ENCODE peak calls at places on chromosomes 1 and 21, in five cellular contexts. K, Q, Z, U and F are unnamed samples.

GRCh38 chr1:89041055-89041707 is 18.5 kb upstream of the GBP3 start:
- DNase-seq in K (no peak), Q (peak), Z (no peak), U (no peak), F (no peak)

GRCh38 chr1:64532646-64533045 is 62.7 kb downstream of the CACHD1 start:
- DNase-seq in Z (no peak), U (no peak), Q (no peak), K (no peak), F (no peak)

GRCh38 chr1:238485062-238485905 is 594.6 kb upstream of the ZP4 start:
- DNase-seq in U (no peak), Z (peak), K (no peak), Q (no peak), F (no peak)

GRCh38 chr21:30984897-30985296 is 53.4 kb downstream of the KRTAP19-8 start:
- DNase-seq in Z (no peak), U (no peak), K (no peak), Q (no peak), F (no peak)

GRCh38 chr1:65813956-65814355 is 21.3 kb downstream of the PDE4B start:
- DNase-seq in Z (no peak), K (no peak), Q (no peak), U (no peak), F (no peak)

GRCh38 chr1:65254320-65255087 is 54.8 kb upstream of the DNAJC6 start:
- DNase-seq in K (peak), Z (peak), Q (peak), U (peak), F (peak)

GRCh38 chr1:2635271-2636010 is 2.6 kb upstream of the MMEL1 start:
- DNase-seq in Z (no peak), Q (peak), U (no peak), K (no peak), F (no peak)

GRCh38 chr1:233635765-233636502 is 22.0 kb downstream of the KCNK1 start:
- DNase-seq in Q (no peak), K (no peak), Z (peak), U (no peak), F (no peak)

GRCh38 chr1:204685236-204686006 is at the start of gene LRRN2:
- DNase-seq in U (peak), Q (no peak), Z (peak), K (peak), F (peak)

GRCh38 chr1:5245348-5245747 is 590.9 kb downstream of the AJAP1 start:
- DNase-seq in Q (no peak), K (no peak), Z (no peak), U (no peak), F (no peak)

GRCh38 chr1:233424727-233425222 is 97.3 kb downstream of the MAP3K21 start:
- DNase-seq in Z (no peak), U (no peak), Q (no peak), K (no peak), F (no peak)

GRCh38 chr1:100538935-100539835 is 1.2 kb downstream of the GPR88 start:
- DNase-seq in Q (peak), K (peak), U (peak), Z (peak), F (peak)

GRCh38 chr1:245588250-245588649 is 433.5 kb downstream of the KIF26B start:
- DNase-seq in Q (no peak), Z (no peak), U (no peak), K (no peak), F (no peak)

GRCh38 chr1:14413809-14414208 is 184.7 kb upstream of the KAZN start:
- DNase-seq in K (no peak), Z (no peak), U (no peak), Q (no peak), F (no peak)

GRCh38 chr1:235835226-235835625 is 31.5 kb downstream of the LYST start:
- DNase-seq in U (peak), K (no peak), Q (no peak), Z (peak), F (no peak)

DNA sequence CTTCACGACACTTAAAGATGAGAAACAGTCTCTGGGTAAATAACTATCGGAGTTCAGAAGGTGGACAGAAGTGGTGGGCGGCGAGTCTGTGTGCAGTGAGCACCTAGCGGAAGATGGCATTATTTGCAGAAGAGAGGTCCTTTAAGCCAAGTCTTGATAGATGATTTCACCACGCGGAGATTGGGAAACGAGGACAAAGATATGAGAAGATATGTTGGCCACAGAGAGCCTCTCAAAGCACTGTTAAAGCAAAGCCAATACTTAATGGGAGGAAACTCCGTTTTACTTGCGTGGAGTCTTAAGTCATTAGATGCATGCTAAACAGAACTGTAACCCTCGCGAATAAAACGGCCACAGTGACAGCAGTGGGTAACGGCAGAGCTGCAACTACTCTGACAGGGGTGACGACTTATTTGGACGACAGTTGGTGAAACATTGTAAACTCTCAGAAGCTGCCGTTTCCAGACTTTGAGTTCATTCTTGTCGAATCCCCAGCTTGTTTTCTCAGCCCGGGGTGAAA is 576 bp upstream of the CEP350 start:
- DNase-seq in U (no peak), Z (peak), Q (peak), K (no peak), F (no peak)
- TF ChIP-seq CTCF in U (peak), Z (no peak), Q (no peak), K (no peak), F (peak)

GRCh38 chr1:27615346-27616004 is 11.5 kb upstream of the AHDC1 start:
- DNase-seq in K (no peak), Q (no peak), U (no peak), Z (no peak), F (no peak)

GRCh38 chr1:27614625-27615344 is 10.8 kb upstream of the AHDC1 start:
- DNase-seq in Z (no peak), U (no peak), Q (no peak), K (no peak), F (no peak)

GRCh38 chr1:27617420-27617819 is 13.5 kb upstream of the AHDC1 start:
- DNase-seq in Q (no peak), U (no peak), Z (no peak), K (no peak), F (no peak)

GRCh38 chr1:27618341-27619067 is 14.6 kb upstream of the AHDC1 start:
- DNase-seq in U (no peak), Q (no peak), Z (no peak), K (no peak), F (no peak)

DNA sequence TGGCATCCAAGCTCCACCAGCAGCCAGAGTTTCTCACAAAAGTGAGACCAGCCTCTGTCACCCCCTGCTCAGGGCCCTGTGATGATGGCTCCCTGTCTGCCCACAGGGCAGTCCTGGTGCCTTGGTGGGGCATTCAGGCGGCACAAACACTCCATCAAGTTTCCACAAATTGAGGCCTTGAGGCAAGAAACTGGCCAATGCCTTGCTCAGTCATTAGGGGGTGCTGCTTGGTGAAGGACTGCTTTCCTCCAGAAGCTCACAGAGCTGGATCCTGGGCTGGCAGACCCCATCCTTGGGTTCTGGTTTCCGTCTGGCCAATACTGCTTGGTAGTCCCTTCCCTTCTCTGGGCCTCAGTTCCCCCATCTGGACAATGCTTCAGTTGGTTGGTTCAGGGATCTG is 12.5 kb upstream of the AHDC1 start:
- DNase-seq in K (peak), Z (no peak), Q (no peak), U (no peak), F (no peak)
- TF ChIP-seq CTCF in K (no peak), Z (no peak), Q (peak), U (no peak), F (no peak)

GRCh38 chr1:8342325-8342724 is 24.4 kb downstream of the SLC45A1 start:
- DNase-seq in Q (no peak), U (no peak), Z (no peak), K (no peak), F (no peak)
- TF ChIP-seq CTCF in Q (no peak), U (no peak), Z (no peak), K (no peak), F (no peak)

GRCh38 chr1:8962812-8963669 is 17.4 kb downstream of the CA6 start:
- DNase-seq in Z (peak), U (peak), K (peak), Q (peak), F (peak)
- TF ChIP-seq CTCF in Z (peak), U (peak), K (peak), Q (peak), F (peak)

GRCh38 chr1:7352974-7353373 is 418.1 kb upstream of the VAMP3 start:
- DNase-seq in Q (no peak), U (no peak), Z (no peak), K (no peak), F (no peak)
- TF ChIP-seq CTCF in Q (no peak), U (no peak), Z (no peak), K (no peak), F (no peak)

GRCh38 chr1:248858096-248858890 is 592 bp downstream of the ZNF692 start:
- DNase-seq in U (peak), Q (peak), K (peak), Z (peak), F (peak)
- TF ChIP-seq CTCF in U (peak), Q (peak), K (peak), Z (peak), F (peak)

DNA sequence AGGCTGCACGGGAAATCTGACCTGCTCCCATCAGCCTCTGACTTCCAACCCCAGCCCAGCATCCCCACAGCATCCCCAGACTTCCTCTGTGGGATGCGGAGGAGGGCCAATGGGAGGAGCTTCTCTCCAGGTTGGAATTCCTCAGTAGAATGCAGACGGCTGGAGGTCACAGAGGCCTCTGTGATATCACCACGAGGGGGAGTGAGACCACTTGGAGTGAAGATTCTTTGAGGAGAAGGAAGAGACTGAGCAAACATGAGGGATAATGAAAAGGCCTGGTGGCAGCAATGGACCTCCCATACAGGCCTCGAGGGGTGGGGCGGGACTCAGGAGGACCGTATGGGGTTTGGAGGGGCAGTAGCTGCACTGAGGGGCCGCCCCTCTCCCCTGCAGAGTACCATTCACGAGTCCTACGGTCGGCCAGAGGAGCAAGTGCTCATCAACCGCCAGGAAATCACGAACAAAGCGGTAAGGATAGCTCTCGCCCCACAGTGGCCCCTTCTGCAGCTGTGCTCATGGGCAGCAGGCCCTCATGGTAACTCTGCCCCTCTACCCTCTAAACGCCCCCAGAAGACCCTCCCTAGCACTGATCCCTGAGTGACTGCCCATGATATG is at the start of gene CATSPER4:
- DNase-seq in Q (no peak), Z (peak), K (no peak), U (no peak), F (no peak)
- TF ChIP-seq CTCF in Q (no peak), Z (peak), K (no peak), U (peak), F (peak)

DNA sequence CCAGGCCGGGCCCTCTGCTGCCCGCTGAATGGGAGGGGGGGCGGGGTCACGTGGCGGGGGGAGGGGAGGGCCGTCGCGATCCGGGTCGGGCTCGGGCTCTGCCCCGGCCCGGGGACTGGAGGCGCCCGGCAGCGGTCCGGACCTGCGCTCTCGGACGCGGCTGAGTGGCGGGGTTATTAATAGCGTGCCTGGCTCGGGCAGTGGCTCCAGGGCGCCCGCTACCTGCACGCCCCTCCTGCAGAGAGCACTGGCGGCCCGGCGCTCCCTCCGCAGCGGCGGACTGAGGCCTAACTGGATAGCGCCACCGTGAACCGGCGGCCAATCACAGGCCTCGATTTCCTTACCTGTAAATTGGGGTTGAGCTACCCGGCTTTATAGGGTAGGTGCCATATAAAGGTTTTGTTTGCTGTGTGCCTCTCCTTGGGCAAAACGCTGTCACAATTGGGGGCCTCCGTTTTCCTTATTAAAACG is 28.0 kb downstream of the AHDC1 start:
- DNase-seq in U (peak), Z (peak), K (peak), Q (peak), F (peak)
- TF ChIP-seq CTCF in U (peak), Z (peak), K (no peak), Q (no peak), F (no peak)

DNA sequence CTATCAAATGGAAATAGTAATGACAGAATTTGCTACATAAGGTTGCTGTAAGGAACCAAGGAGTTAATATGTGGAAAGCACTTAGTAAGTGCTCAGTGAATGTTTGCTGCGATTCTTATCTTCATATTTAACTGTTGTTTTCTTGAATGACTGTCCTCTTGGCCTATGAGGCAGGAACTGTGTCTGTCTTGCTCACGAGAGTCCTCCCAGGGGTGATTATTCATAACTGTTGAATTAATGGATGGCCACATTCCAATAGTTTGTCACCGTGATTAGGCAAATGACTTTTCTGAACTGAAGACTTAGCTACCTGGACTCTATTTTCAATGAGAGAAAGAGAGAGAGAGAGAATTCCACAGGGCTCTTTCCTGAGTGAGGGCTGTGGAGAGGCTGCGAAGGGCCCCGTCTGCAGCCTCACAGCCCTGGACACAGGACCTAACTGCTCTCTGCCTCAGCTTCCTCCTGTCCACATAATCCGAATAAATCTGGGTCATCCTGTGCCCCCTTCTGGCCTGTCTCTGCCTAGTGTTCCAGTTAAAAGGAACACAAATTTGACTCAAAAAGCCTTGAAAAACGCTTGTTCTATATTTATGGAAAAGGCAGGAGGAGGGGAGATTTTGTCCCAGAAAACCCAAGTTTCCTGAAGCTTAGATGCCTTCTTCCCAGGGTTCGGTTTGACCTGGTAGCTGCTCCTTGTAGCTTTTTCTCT is 8.5 kb downstream of the EDN2 start:
- DNase-seq in K (no peak), Q (no peak), Z (no peak), U (no peak), F (no peak)
- TF ChIP-seq CTCF in K (no peak), Q (no peak), Z (no peak), U (no peak), F (no peak)

DNA sequence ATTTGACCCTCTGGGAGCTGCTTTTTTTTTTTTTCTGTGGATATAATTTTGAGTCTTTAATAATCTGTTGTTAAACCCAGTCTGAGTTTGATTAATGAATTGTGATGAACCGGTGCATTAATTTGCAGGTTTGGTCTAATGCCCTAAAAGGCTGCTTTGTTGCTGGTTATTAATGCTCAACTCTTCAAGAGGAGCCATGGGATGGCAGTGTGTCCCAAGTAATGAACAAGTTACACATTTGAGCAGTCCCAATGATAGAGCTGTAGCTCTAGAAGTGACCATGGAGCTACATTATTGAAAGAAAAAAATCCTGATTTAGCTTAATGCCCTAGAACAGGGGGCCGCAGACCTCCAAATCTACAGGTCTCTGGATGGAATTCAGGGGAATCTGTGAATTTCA is 53.1 kb downstream of the RWDD3 start:
- DNase-seq in K (no peak), Q (no peak), U (no peak), Z (no peak), F (no peak)
- TF ChIP-seq CTCF in K (no peak), Q (no peak), U (no peak), Z (peak), F (peak)